ENCODE peak calls at places on chromosomes 1 and 21, in seven cellular contexts. One of them, this sample, is unnamed.

GRCh38 chr1:9371391-9371935 is 78.8 kb downstream of the SPSB1 start:
- DNase-seq in activated naive CD8-positive, alpha-beta T cell treated with anti-CD3 and anti-CD28 coated beads, Interleukin-2, amount 50 U/mL, for 16 hours: no peak
- DNase-seq in heart left ventricle: peak; percentile 61
- DNase-seq in stimulated activated CD4-positive, alpha-beta T cell treated with anti-CD3 and anti-CD28 coated beads, Interleukin-12 subunit alpha, Interleukin-12 subunit beta, amount 100 ng/mL, for 48 hours: no peak
- DNase-seq in C1 segment of cervical spinal cord: no peak
- DNase-seq in bronchial epithelial cell: no peak
- DNase-seq in ACHN: no peak
- DNase-seq in this sample: no peak

GRCh38 chr1:76866566-76866965 is 714 bp upstream of the ST6GALNAC5 start:
- DNase-seq in activated naive CD8-positive, alpha-beta T cell treated with anti-CD3 and anti-CD28 coated beads, Interleukin-2, amount 50 U/mL, for 16 hours: no peak
- DNase-seq in heart left ventricle: no peak
- DNase-seq in stimulated activated CD4-positive, alpha-beta T cell treated with anti-CD3 and anti-CD28 coated beads, Interleukin-12 subunit alpha, Interleukin-12 subunit beta, amount 100 ng/mL, for 48 hours: no peak
- DNase-seq in C1 segment of cervical spinal cord: no peak
- DNase-seq in bronchial epithelial cell: no peak
- DNase-seq in ACHN: no peak
- DNase-seq in this sample: no peak

GRCh38 chr1:6958407-6958806 is 173.2 kb downstream of the CAMTA1 start:
- DNase-seq in activated naive CD8-positive, alpha-beta T cell treated with anti-CD3 and anti-CD28 coated beads, Interleukin-2, amount 50 U/mL, for 16 hours: no peak
- DNase-seq in heart left ventricle: no peak
- DNase-seq in stimulated activated CD4-positive, alpha-beta T cell treated with anti-CD3 and anti-CD28 coated beads, Interleukin-12 subunit alpha, Interleukin-12 subunit beta, amount 100 ng/mL, for 48 hours: no peak
- DNase-seq in C1 segment of cervical spinal cord: no peak
- DNase-seq in bronchial epithelial cell: no peak
- DNase-seq in ACHN: no peak
- DNase-seq in this sample: no peak

GRCh38 chr1:56533197-56533596 is 46.2 kb downstream of the PLPP3 start:
- DNase-seq in activated naive CD8-positive, alpha-beta T cell treated with anti-CD3 and anti-CD28 coated beads, Interleukin-2, amount 50 U/mL, for 16 hours: no peak
- DNase-seq in heart left ventricle: no peak
- DNase-seq in stimulated activated CD4-positive, alpha-beta T cell treated with anti-CD3 and anti-CD28 coated beads, Interleukin-12 subunit alpha, Interleukin-12 subunit beta, amount 100 ng/mL, for 48 hours: no peak
- DNase-seq in C1 segment of cervical spinal cord: no peak
- DNase-seq in bronchial epithelial cell: peak; percentile 4
- DNase-seq in ACHN: no peak
- DNase-seq in this sample: no peak

GRCh38 chr21:45104560-45104959 is 30.2 kb downstream of the ADARB1 start:
- DNase-seq in activated naive CD8-positive, alpha-beta T cell treated with anti-CD3 and anti-CD28 coated beads, Interleukin-2, amount 50 U/mL, for 16 hours: no peak
- DNase-seq in heart left ventricle: peak; percentile 56
- DNase-seq in stimulated activated CD4-positive, alpha-beta T cell treated with anti-CD3 and anti-CD28 coated beads, Interleukin-12 subunit alpha, Interleukin-12 subunit beta, amount 100 ng/mL, for 48 hours: no peak
- DNase-seq in C1 segment of cervical spinal cord: no peak
- DNase-seq in bronchial epithelial cell: peak; percentile 34
- DNase-seq in ACHN: peak; percentile 39
- DNase-seq in this sample: peak; percentile 65

GRCh38 chr21:24444736-24445135 is 1162.5 kb downstream of the MRPL39 start:
- DNase-seq in activated naive CD8-positive, alpha-beta T cell treated with anti-CD3 and anti-CD28 coated beads, Interleukin-2, amount 50 U/mL, for 16 hours: no peak
- DNase-seq in heart left ventricle: no peak
- DNase-seq in stimulated activated CD4-positive, alpha-beta T cell treated with anti-CD3 and anti-CD28 coated beads, Interleukin-12 subunit alpha, Interleukin-12 subunit beta, amount 100 ng/mL, for 48 hours: no peak
- DNase-seq in C1 segment of cervical spinal cord: no peak
- DNase-seq in bronchial epithelial cell: no peak
- DNase-seq in ACHN: no peak
- DNase-seq in this sample: no peak

GRCh38 chr1:109396513-109396839 is 1.2 kb downstream of the SORT1 start:
- DNase-seq in activated naive CD8-positive, alpha-beta T cell treated with anti-CD3 and anti-CD28 coated beads, Interleukin-2, amount 50 U/mL, for 16 hours: no peak
- DNase-seq in heart left ventricle: no peak
- DNase-seq in stimulated activated CD4-positive, alpha-beta T cell treated with anti-CD3 and anti-CD28 coated beads, Interleukin-12 subunit alpha, Interleukin-12 subunit beta, amount 100 ng/mL, for 48 hours: no peak
- DNase-seq in C1 segment of cervical spinal cord: no peak
- DNase-seq in bronchial epithelial cell: no peak
- DNase-seq in ACHN: no peak
- DNase-seq in this sample: no peak

GRCh38 chr1:164599272-164599671 is 40.3 kb downstream of the PBX1 start:
- DNase-seq in activated naive CD8-positive, alpha-beta T cell treated with anti-CD3 and anti-CD28 coated beads, Interleukin-2, amount 50 U/mL, for 16 hours: no peak
- DNase-seq in heart left ventricle: no peak
- DNase-seq in stimulated activated CD4-positive, alpha-beta T cell treated with anti-CD3 and anti-CD28 coated beads, Interleukin-12 subunit alpha, Interleukin-12 subunit beta, amount 100 ng/mL, for 48 hours: no peak
- DNase-seq in C1 segment of cervical spinal cord: no peak
- DNase-seq in bronchial epithelial cell: no peak
- DNase-seq in ACHN: no peak
- DNase-seq in this sample: no peak

GRCh38 chr21:42473495-42474042 is 22.5 kb downstream of the RSPH1 start:
- DNase-seq in activated naive CD8-positive, alpha-beta T cell treated with anti-CD3 and anti-CD28 coated beads, Interleukin-2, amount 50 U/mL, for 16 hours: no peak
- DNase-seq in heart left ventricle: no peak
- DNase-seq in stimulated activated CD4-positive, alpha-beta T cell treated with anti-CD3 and anti-CD28 coated beads, Interleukin-12 subunit alpha, Interleukin-12 subunit beta, amount 100 ng/mL, for 48 hours: no peak
- DNase-seq in C1 segment of cervical spinal cord: no peak
- DNase-seq in bronchial epithelial cell: no peak
- DNase-seq in ACHN: no peak
- DNase-seq in this sample: no peak

GRCh38 chr1:225825078-225825477 is 15.2 kb downstream of the EPHX1 start:
- DNase-seq in activated naive CD8-positive, alpha-beta T cell treated with anti-CD3 and anti-CD28 coated beads, Interleukin-2, amount 50 U/mL, for 16 hours: no peak
- DNase-seq in heart left ventricle: no peak
- DNase-seq in stimulated activated CD4-positive, alpha-beta T cell treated with anti-CD3 and anti-CD28 coated beads, Interleukin-12 subunit alpha, Interleukin-12 subunit beta, amount 100 ng/mL, for 48 hours: no peak
- DNase-seq in C1 segment of cervical spinal cord: no peak
- DNase-seq in bronchial epithelial cell: no peak
- DNase-seq in ACHN: no peak
- DNase-seq in this sample: peak; percentile 94

GRCh38 chr1:9352364-9353140 is 59.9 kb downstream of the SPSB1 start:
- DNase-seq in activated naive CD8-positive, alpha-beta T cell treated with anti-CD3 and anti-CD28 coated beads, Interleukin-2, amount 50 U/mL, for 16 hours: no peak
- DNase-seq in heart left ventricle: no peak
- DNase-seq in stimulated activated CD4-positive, alpha-beta T cell treated with anti-CD3 and anti-CD28 coated beads, Interleukin-12 subunit alpha, Interleukin-12 subunit beta, amount 100 ng/mL, for 48 hours: no peak
- DNase-seq in C1 segment of cervical spinal cord: no peak
- DNase-seq in bronchial epithelial cell: no peak
- DNase-seq in ACHN: no peak
- DNase-seq in this sample: no peak

GRCh38 chr1:38817958-38818705 is 41.4 kb downstream of the RRAGC start:
- DNase-seq in activated naive CD8-positive, alpha-beta T cell treated with anti-CD3 and anti-CD28 coated beads, Interleukin-2, amount 50 U/mL, for 16 hours: peak; percentile 20
- DNase-seq in heart left ventricle: no peak
- DNase-seq in stimulated activated CD4-positive, alpha-beta T cell treated with anti-CD3 and anti-CD28 coated beads, Interleukin-12 subunit alpha, Interleukin-12 subunit beta, amount 100 ng/mL, for 48 hours: peak; percentile 18
- DNase-seq in C1 segment of cervical spinal cord: no peak
- DNase-seq in bronchial epithelial cell: no peak
- DNase-seq in ACHN: peak; percentile 17
- DNase-seq in this sample: no peak

GRCh38 chr1:95642035-95642434 is 408.0 kb downstream of the RWDD3 start:
- DNase-seq in activated naive CD8-positive, alpha-beta T cell treated with anti-CD3 and anti-CD28 coated beads, Interleukin-2, amount 50 U/mL, for 16 hours: no peak
- DNase-seq in heart left ventricle: no peak
- DNase-seq in stimulated activated CD4-positive, alpha-beta T cell treated with anti-CD3 and anti-CD28 coated beads, Interleukin-12 subunit alpha, Interleukin-12 subunit beta, amount 100 ng/mL, for 48 hours: no peak
- DNase-seq in C1 segment of cervical spinal cord: no peak
- DNase-seq in bronchial epithelial cell: no peak
- DNase-seq in ACHN: no peak
- DNase-seq in this sample: no peak

GRCh38 chr1:89622895-89623294 is 10.0 kb upstream of the LRRC8C start:
- DNase-seq in activated naive CD8-positive, alpha-beta T cell treated with anti-CD3 and anti-CD28 coated beads, Interleukin-2, amount 50 U/mL, for 16 hours: no peak
- DNase-seq in heart left ventricle: no peak
- DNase-seq in stimulated activated CD4-positive, alpha-beta T cell treated with anti-CD3 and anti-CD28 coated beads, Interleukin-12 subunit alpha, Interleukin-12 subunit beta, amount 100 ng/mL, for 48 hours: no peak
- DNase-seq in C1 segment of cervical spinal cord: no peak
- DNase-seq in bronchial epithelial cell: peak; percentile 18
- DNase-seq in ACHN: no peak
- DNase-seq in this sample: no peak

GRCh38 chr1:234205966-234206365 is 167.3 kb upstream of the COA6 start:
- DNase-seq in activated naive CD8-positive, alpha-beta T cell treated with anti-CD3 and anti-CD28 coated beads, Interleukin-2, amount 50 U/mL, for 16 hours: no peak
- DNase-seq in heart left ventricle: no peak
- DNase-seq in stimulated activated CD4-positive, alpha-beta T cell treated with anti-CD3 and anti-CD28 coated beads, Interleukin-12 subunit alpha, Interleukin-12 subunit beta, amount 100 ng/mL, for 48 hours: no peak
- DNase-seq in C1 segment of cervical spinal cord: no peak
- DNase-seq in bronchial epithelial cell: no peak
- DNase-seq in ACHN: no peak
- DNase-seq in this sample: no peak

GRCh38 chr1:30106125-30106524 is 617.3 kb downstream of the MATN1 start:
- DNase-seq in activated naive CD8-positive, alpha-beta T cell treated with anti-CD3 and anti-CD28 coated beads, Interleukin-2, amount 50 U/mL, for 16 hours: no peak
- DNase-seq in heart left ventricle: peak; percentile 28
- DNase-seq in stimulated activated CD4-positive, alpha-beta T cell treated with anti-CD3 and anti-CD28 coated beads, Interleukin-12 subunit alpha, Interleukin-12 subunit beta, amount 100 ng/mL, for 48 hours: no peak
- DNase-seq in C1 segment of cervical spinal cord: no peak
- DNase-seq in bronchial epithelial cell: peak; percentile 11
- DNase-seq in ACHN: peak; percentile 20
- DNase-seq in this sample: no peak

GRCh38 chr1:193322218-193322617 is 135.8 kb upstream of the B3GALT2 start:
- DNase-seq in activated naive CD8-positive, alpha-beta T cell treated with anti-CD3 and anti-CD28 coated beads, Interleukin-2, amount 50 U/mL, for 16 hours: no peak
- DNase-seq in heart left ventricle: no peak
- DNase-seq in stimulated activated CD4-positive, alpha-beta T cell treated with anti-CD3 and anti-CD28 coated beads, Interleukin-12 subunit alpha, Interleukin-12 subunit beta, amount 100 ng/mL, for 48 hours: no peak
- DNase-seq in C1 segment of cervical spinal cord: no peak
- DNase-seq in bronchial epithelial cell: peak; percentile 83
- DNase-seq in ACHN: peak; percentile 73
- DNase-seq in this sample: no peak

GRCh38 chr1:20367626-20368025 is 77.0 kb downstream of the VWA5B1 start:
- DNase-seq in activated naive CD8-positive, alpha-beta T cell treated with anti-CD3 and anti-CD28 coated beads, Interleukin-2, amount 50 U/mL, for 16 hours: no peak
- DNase-seq in heart left ventricle: no peak
- DNase-seq in stimulated activated CD4-positive, alpha-beta T cell treated with anti-CD3 and anti-CD28 coated beads, Interleukin-12 subunit alpha, Interleukin-12 subunit beta, amount 100 ng/mL, for 48 hours: no peak
- DNase-seq in C1 segment of cervical spinal cord: no peak
- DNase-seq in bronchial epithelial cell: no peak
- DNase-seq in ACHN: no peak
- DNase-seq in this sample: no peak

GRCh38 chr1:22889213-22889827 is 83.3 kb downstream of the LACTBL1 start:
- DNase-seq in activated naive CD8-positive, alpha-beta T cell treated with anti-CD3 and anti-CD28 coated beads, Interleukin-2, amount 50 U/mL, for 16 hours: no peak
- DNase-seq in heart left ventricle: no peak
- DNase-seq in stimulated activated CD4-positive, alpha-beta T cell treated with anti-CD3 and anti-CD28 coated beads, Interleukin-12 subunit alpha, Interleukin-12 subunit beta, amount 100 ng/mL, for 48 hours: no peak
- DNase-seq in C1 segment of cervical spinal cord: no peak
- DNase-seq in bronchial epithelial cell: peak; percentile 51
- DNase-seq in ACHN: peak; percentile 48
- DNase-seq in this sample: no peak

GRCh38 chr1:25107643-25108010 is 124.7 kb downstream of the SYF2 start:
- DNase-seq in activated naive CD8-positive, alpha-beta T cell treated with anti-CD3 and anti-CD28 coated beads, Interleukin-2, amount 50 U/mL, for 16 hours: no peak
- DNase-seq in heart left ventricle: no peak
- DNase-seq in stimulated activated CD4-positive, alpha-beta T cell treated with anti-CD3 and anti-CD28 coated beads, Interleukin-12 subunit alpha, Interleukin-12 subunit beta, amount 100 ng/mL, for 48 hours: no peak
- DNase-seq in C1 segment of cervical spinal cord: no peak
- DNase-seq in bronchial epithelial cell: no peak
- DNase-seq in ACHN: no peak
- DNase-seq in this sample: no peak

GRCh38 chr1:206631085-206631509 is 4.2 kb upstream of the DYRK3 start:
- DNase-seq in activated naive CD8-positive, alpha-beta T cell treated with anti-CD3 and anti-CD28 coated beads, Interleukin-2, amount 50 U/mL, for 16 hours: no peak
- DNase-seq in heart left ventricle: peak; percentile 83
- DNase-seq in stimulated activated CD4-positive, alpha-beta T cell treated with anti-CD3 and anti-CD28 coated beads, Interleukin-12 subunit alpha, Interleukin-12 subunit beta, amount 100 ng/mL, for 48 hours: no peak
- DNase-seq in C1 segment of cervical spinal cord: no peak
- DNase-seq in bronchial epithelial cell: peak; percentile 72
- DNase-seq in ACHN: peak; percentile 81
- DNase-seq in this sample: peak; percentile 52

GRCh38 chr1:224333939-224334701 is 4.1 kb upstream of the NVL start:
- DNase-seq in activated naive CD8-positive, alpha-beta T cell treated with anti-CD3 and anti-CD28 coated beads, Interleukin-2, amount 50 U/mL, for 16 hours: no peak
- DNase-seq in heart left ventricle: no peak
- DNase-seq in stimulated activated CD4-positive, alpha-beta T cell treated with anti-CD3 and anti-CD28 coated beads, Interleukin-12 subunit alpha, Interleukin-12 subunit beta, amount 100 ng/mL, for 48 hours: no peak
- DNase-seq in C1 segment of cervical spinal cord: no peak
- DNase-seq in bronchial epithelial cell: peak; percentile 12
- DNase-seq in ACHN: no peak
- DNase-seq in this sample: no peak